ENCODE peak calls at places on chromosomes 12 and 14, in four cellular contexts. One of them, this sample, is unnamed.

GRCh38 chr12:7959278-7960063 is 23.5 kb upstream of the SLC2A3 start:
- DNase-seq in AG09309: no peak
- DNase-seq in WERI-Rb-1: no peak
- DNase-seq in foreskin fibroblast: no peak
- DNase-seq in this sample: no peak

GRCh38 chr12:59927041-59927440 is 331.2 kb downstream of the SLC16A7 start:
- DNase-seq in AG09309: no peak
- DNase-seq in WERI-Rb-1: no peak
- DNase-seq in foreskin fibroblast: peak; percentile 46
- DNase-seq in this sample: no peak

GRCh38 chr12:31644536-31644935 is 15.0 kb upstream of the ETFBKMT start:
- DNase-seq in AG09309: no peak
- DNase-seq in WERI-Rb-1: no peak
- DNase-seq in foreskin fibroblast: no peak
- DNase-seq in this sample: no peak

GRCh38 chr14:89600950-89601826 is 184.2 kb upstream of the FOXN3 start:
- DNase-seq in AG09309: no peak
- DNase-seq in WERI-Rb-1: no peak
- DNase-seq in foreskin fibroblast: no peak
- DNase-seq in this sample: no peak

GRCh38 chr14:59126714-59127436 is 61.6 kb upstream of the DAAM1 start:
- DNase-seq in AG09309: no peak
- DNase-seq in WERI-Rb-1: no peak
- DNase-seq in foreskin fibroblast: peak; percentile 39
- DNase-seq in this sample: peak; percentile 4

GRCh38 chr12:27865421-27865820 is 85.4 kb upstream of the MANSC4 start:
- DNase-seq in AG09309: peak; percentile 86
- DNase-seq in WERI-Rb-1: no peak
- DNase-seq in foreskin fibroblast: peak; percentile 82
- DNase-seq in this sample: no peak

GRCh38 chr14:89027097-89027740 is 202.8 kb downstream of the TTC8 start:
- DNase-seq in AG09309: no peak
- DNase-seq in WERI-Rb-1: peak; percentile 52
- DNase-seq in foreskin fibroblast: peak; percentile 43
- DNase-seq in this sample: no peak

GRCh38 chr14:77014004-77014604 is 14.4 kb downstream of the IRF2BPL start:
- DNase-seq in AG09309: no peak
- DNase-seq in WERI-Rb-1: no peak
- DNase-seq in foreskin fibroblast: no peak
- DNase-seq in this sample: no peak

GRCh38 chr12:9086087-9086486 is 29.6 kb downstream of the A2M start:
- DNase-seq in AG09309: no peak
- DNase-seq in WERI-Rb-1: no peak
- DNase-seq in foreskin fibroblast: no peak
- DNase-seq in this sample: no peak

GRCh38 chr12:52350786-52351185 is 16.5 kb downstream of the KRT85 start:
- DNase-seq in AG09309: no peak
- DNase-seq in WERI-Rb-1: peak; percentile 18
- DNase-seq in foreskin fibroblast: no peak
- DNase-seq in this sample: no peak

GRCh38 chr12:62903151-62903550 is 31.8 kb downstream of the PPM1H start:
- DNase-seq in AG09309: no peak
- DNase-seq in WERI-Rb-1: no peak
- DNase-seq in foreskin fibroblast: no peak
- DNase-seq in this sample: no peak

GRCh38 chr14:98591161-98591560 is 680.8 kb downstream of the BCL11B start:
- DNase-seq in AG09309: no peak
- DNase-seq in WERI-Rb-1: no peak
- DNase-seq in foreskin fibroblast: no peak
- DNase-seq in this sample: no peak

GRCh38 chr14:101761881-101762529 is 496 bp downstream of the PPP2R5C start:
- DNase-seq in AG09309: no peak
- DNase-seq in WERI-Rb-1: peak; percentile 16
- DNase-seq in foreskin fibroblast: no peak
- DNase-seq in this sample: no peak

GRCh38 chr14:94575730-94576585 is 5.3 kb upstream of the SERPINA5 start:
- DNase-seq in AG09309: no peak
- DNase-seq in WERI-Rb-1: no peak
- DNase-seq in foreskin fibroblast: no peak
- DNase-seq in this sample: peak; percentile 88

GRCh38 chr12:49358548-49359141 is 8.6 kb upstream of the SPATS2 start:
- DNase-seq in AG09309: no peak
- DNase-seq in WERI-Rb-1: peak; percentile 60
- DNase-seq in foreskin fibroblast: no peak
- DNase-seq in this sample: no peak

GRCh38 chr12:124556896-124557501 is 10.4 kb downstream of the NCOR2 start:
- DNase-seq in AG09309: no peak
- DNase-seq in WERI-Rb-1: no peak
- DNase-seq in foreskin fibroblast: no peak
- DNase-seq in this sample: no peak

GRCh38 chr14:106875503-106875902 is 1349.1 kb downstream of the TMEM121 start:
- DNase-seq in AG09309: no peak
- DNase-seq in WERI-Rb-1: peak; percentile 43
- DNase-seq in foreskin fibroblast: no peak
- DNase-seq in this sample: no peak

GRCh38 chr14:100778078-100778927 is 47.6 kb upstream of the MEG3 start:
- DNase-seq in AG09309: no peak
- DNase-seq in WERI-Rb-1: no peak
- DNase-seq in foreskin fibroblast: no peak
- DNase-seq in this sample: no peak

GRCh38 chr14:53149656-53150319 is 3.3 kb downstream of the DDHD1 start:
- DNase-seq in AG09309: no peak
- DNase-seq in WERI-Rb-1: no peak
- DNase-seq in foreskin fibroblast: no peak
- DNase-seq in this sample: no peak

GRCh38 chr12:80763874-80764273 is 47.2 kb downstream of the MYF5 start:
- DNase-seq in AG09309: peak; percentile 13
- DNase-seq in WERI-Rb-1: peak; percentile 24
- DNase-seq in foreskin fibroblast: peak; percentile 35
- DNase-seq in this sample: no peak

GRCh38 chr12:111387747-111388365 is 17.9 kb upstream of the SH2B3 start:
- DNase-seq in AG09309: no peak
- DNase-seq in WERI-Rb-1: no peak
- DNase-seq in foreskin fibroblast: no peak
- DNase-seq in this sample: no peak

GRCh38 chr12:107957459-107957858 is 171.6 kb upstream of the WSCD2 start:
- DNase-seq in AG09309: no peak
- DNase-seq in WERI-Rb-1: no peak
- DNase-seq in foreskin fibroblast: no peak
- DNase-seq in this sample: no peak

GRCh38 chr12:10251669-10252068 is 39.0 kb downstream of the GABARAPL1 start:
- DNase-seq in AG09309: no peak
- DNase-seq in WERI-Rb-1: no peak
- DNase-seq in foreskin fibroblast: no peak
- DNase-seq in this sample: no peak

GRCh38 chr14:28761438-28762289 is 4.9 kb upstream of the FOXG1 start:
- DNase-seq in AG09309: no peak
- DNase-seq in WERI-Rb-1: no peak
- DNase-seq in foreskin fibroblast: no peak
- DNase-seq in this sample: no peak

GRCh38 chr14:104115691-104116543 is 22.5 kb upstream of the KIF26A start:
- DNase-seq in AG09309: no peak
- DNase-seq in WERI-Rb-1: peak; percentile 16
- DNase-seq in foreskin fibroblast: no peak
- DNase-seq in this sample: no peak

GRCh38 chr12:30694971-30695326 is 720 bp downstream of the IPO8 start:
- DNase-seq in AG09309: no peak
- DNase-seq in WERI-Rb-1: peak; percentile 35
- DNase-seq in foreskin fibroblast: no peak
- DNase-seq in this sample: no peak

GRCh38 chr12:125125271-125125670 is 60.0 kb downstream of the AACS start:
- DNase-seq in AG09309: no peak
- DNase-seq in WERI-Rb-1: no peak
- DNase-seq in foreskin fibroblast: no peak
- DNase-seq in this sample: no peak

GRCh38 chr14:60356921-60357550 is 108.0 kb downstream of the PPM1A start:
- DNase-seq in AG09309: no peak
- DNase-seq in WERI-Rb-1: peak; percentile 92
- DNase-seq in foreskin fibroblast: no peak
- DNase-seq in this sample: no peak

GRCh38 chr12:109737631-109738030 is 24.0 kb downstream of the FAM222A start:
- DNase-seq in AG09309: no peak
- DNase-seq in WERI-Rb-1: peak; percentile 82
- DNase-seq in foreskin fibroblast: no peak
- DNase-seq in this sample: no peak

GRCh38 chr14:59246566-59246965 is 58.1 kb downstream of the DAAM1 start:
- DNase-seq in AG09309: no peak
- DNase-seq in WERI-Rb-1: no peak
- DNase-seq in foreskin fibroblast: no peak
- DNase-seq in this sample: no peak

GRCh38 chr14:95875831-95876768 is 532 bp upstream of the TUNAR start:
- DNase-seq in AG09309: no peak
- DNase-seq in WERI-Rb-1: peak; percentile 56
- DNase-seq in foreskin fibroblast: no peak
- DNase-seq in this sample: no peak
- H3K4me3 ChIP-seq in AG09309: no peak overlapping the region
- H3K4me3 ChIP-seq in WERI-Rb-1: peak overlapping the region; percentile 54
- H3K4me3 ChIP-seq in foreskin fibroblast: no peak overlapping the region
- H3K4me3 ChIP-seq in this sample: peak overlapping the region; percentile 63

GRCh38 chr12:54019111-54019811 is 9.0 kb upstream of the HOXC6 start:
- DNase-seq in AG09309: no peak
- DNase-seq in WERI-Rb-1: peak; percentile 64
- DNase-seq in foreskin fibroblast: no peak
- DNase-seq in this sample: no peak

GRCh38 chr12:54016478-54016964 is 7.7 kb downstream of the HOXC8 start:
- DNase-seq in AG09309: peak; percentile 73
- DNase-seq in WERI-Rb-1: no peak
- DNase-seq in foreskin fibroblast: peak; percentile 87
- DNase-seq in this sample: no peak

GRCh38 chr12:54017027-54017788 is 8.4 kb downstream of the HOXC8 start:
- DNase-seq in AG09309: no peak
- DNase-seq in WERI-Rb-1: peak; percentile 77
- DNase-seq in foreskin fibroblast: no peak
- DNase-seq in this sample: no peak

GRCh38 chr12:54018608-54018984 is 9.6 kb upstream of the HOXC6 start:
- DNase-seq in AG09309: no peak
- DNase-seq in WERI-Rb-1: peak; percentile 85
- DNase-seq in foreskin fibroblast: no peak
- DNase-seq in this sample: no peak

DNA sequence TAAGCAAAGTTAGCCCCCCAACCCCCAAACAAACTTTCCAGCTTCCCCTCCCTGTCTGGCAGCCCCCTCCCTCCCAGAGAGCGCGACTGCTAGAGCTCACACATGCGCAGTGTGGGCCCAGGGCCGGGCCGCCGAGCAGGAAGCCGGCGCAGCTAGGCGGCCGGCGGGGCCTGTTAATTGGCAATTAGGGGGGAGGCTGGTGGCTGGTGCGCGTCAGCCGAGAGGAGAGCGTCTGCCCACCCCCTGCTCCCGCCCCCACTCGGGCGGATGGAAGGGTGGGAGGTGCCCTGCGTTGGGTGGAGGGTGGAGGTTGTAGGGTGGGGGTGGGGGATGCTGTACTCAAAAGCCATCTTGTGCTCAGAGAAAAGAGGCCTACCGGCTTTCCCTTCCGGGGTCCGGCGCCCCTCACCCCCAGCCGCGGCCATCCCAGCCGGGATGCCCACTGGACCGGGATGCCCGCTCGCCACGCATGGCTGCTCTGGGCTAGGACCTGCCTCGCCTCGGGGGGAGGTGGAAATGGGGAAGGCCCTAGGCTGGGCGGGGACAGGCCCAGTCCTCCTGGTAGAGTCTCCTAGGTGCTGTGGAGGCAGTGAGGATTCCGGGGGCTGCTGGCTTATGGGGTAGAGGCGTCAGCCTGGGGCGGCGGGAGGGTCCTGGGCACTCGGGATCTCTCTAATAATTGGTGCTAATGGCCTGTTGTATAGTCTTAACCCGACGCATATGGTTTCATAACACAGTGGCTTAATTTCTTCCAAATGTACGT is 9.2 kb downstream of the HOXC8 start:
- DNase-seq in AG09309: peak; percentile 68
- DNase-seq in WERI-Rb-1: peak; percentile 97
- DNase-seq in foreskin fibroblast: peak; percentile 93
- DNase-seq in this sample: no peak
- TF ChIP-seq CTCF in AG09309: no peak
- TF ChIP-seq CTCF in WERI-Rb-1: no peak
- TF ChIP-seq CTCF in foreskin fibroblast: no peak
- TF ChIP-seq CTCF in this sample: no peak

GRCh38 chr12:113932411-113933196 is 33.5 kb downstream of the RBM19 start:
- DNase-seq in AG09309: no peak
- DNase-seq in WERI-Rb-1: peak; percentile 91
- DNase-seq in foreskin fibroblast: peak; percentile 22
- DNase-seq in this sample: no peak
- H3K4me3 ChIP-seq in AG09309: no peak overlapping the region
- H3K4me3 ChIP-seq in WERI-Rb-1: peak overlapping the region; percentile 22
- H3K4me3 ChIP-seq in foreskin fibroblast: no peak overlapping the region
- H3K4me3 ChIP-seq in this sample: no peak overlapping the region

DNA sequence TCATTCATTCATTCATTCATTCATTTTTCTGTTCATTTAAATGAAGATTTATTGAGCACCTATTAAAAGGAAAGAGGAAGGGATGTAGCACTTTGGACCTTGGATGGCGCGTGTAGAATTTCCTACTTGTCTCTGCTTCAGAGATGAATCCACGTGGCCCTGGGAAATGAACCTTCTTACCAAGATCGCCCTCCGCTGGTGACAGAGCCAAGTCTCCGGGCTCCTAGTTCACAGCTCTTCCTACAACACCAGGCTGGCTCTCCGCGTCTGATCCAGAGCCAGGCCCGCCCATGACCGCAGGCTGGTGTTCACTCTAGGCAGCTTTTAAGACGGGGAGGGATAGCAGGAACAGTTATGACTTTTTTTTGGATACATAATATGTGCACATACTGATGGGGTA is 70.9 kb upstream of the PIWIL1 start:
- DNase-seq in AG09309: no peak
- DNase-seq in WERI-Rb-1: peak; percentile 68
- DNase-seq in foreskin fibroblast: no peak
- DNase-seq in this sample: no peak
- TF ChIP-seq CTCF in AG09309: no peak
- TF ChIP-seq CTCF in WERI-Rb-1: peak; percentile 58
- TF ChIP-seq CTCF in foreskin fibroblast: no peak
- TF ChIP-seq CTCF in this sample: no peak

GRCh38 chr12:104958946-104959841 is 1.1 kb upstream of the SLC41A2 start:
- DNase-seq in AG09309: no peak
- DNase-seq in WERI-Rb-1: no peak
- DNase-seq in foreskin fibroblast: peak; percentile 49
- DNase-seq in this sample: no peak
- H3K4me3 ChIP-seq in AG09309: peak overlapping the region; percentile 84
- H3K4me3 ChIP-seq in WERI-Rb-1: peak overlapping the region; percentile 76
- H3K4me3 ChIP-seq in foreskin fibroblast: peak overlapping the region; percentile 78
- H3K4me3 ChIP-seq in this sample: peak overlapping the region; percentile 86

This sample was measured in epithelial cell of proximal tubule.